ENCODE peak calls at places on chromosomes 16 and 17, in four cellular contexts. One of them, this sample, is unnamed.

GRCh38 chr17:48241131-48241591 is 133.6 kb downstream of the SNX11 start:
- DNase-seq in HCT116: peak
- DNase-seq in HepG2: no peak
- DNase-seq in K562: peak
- DNase-seq in this sample: peak

GRCh38 chr17:80918731-80919130 is 72.9 kb upstream of the CHMP6 start:
- DNase-seq in HCT116: no peak
- DNase-seq in K562: no peak
- DNase-seq in HepG2: no peak
- DNase-seq in this sample: no peak

GRCh38 chr16:13950821-13951547 is 31.0 kb downstream of the ERCC4 start:
- DNase-seq in K562: no peak
- DNase-seq in HepG2: no peak
- DNase-seq in HCT116: no peak
- DNase-seq in this sample: no peak

GRCh38 chr17:55283256-55283965 is 18.7 kb downstream of the HLF start:
- DNase-seq in HCT116: no peak
- DNase-seq in HepG2: peak
- DNase-seq in K562: no peak
- DNase-seq in this sample: no peak

GRCh38 chr17:73534575-73534940 is 109.7 kb downstream of the SDK2 start:
- DNase-seq in HepG2: no peak
- DNase-seq in K562: no peak
- DNase-seq in HCT116: no peak
- DNase-seq in this sample: no peak

GRCh38 chr17:27296427-27296979 is 2.6 kb downstream of the WSB1 start:
- DNase-seq in HCT116: no peak
- DNase-seq in K562: no peak
- DNase-seq in HepG2: no peak
- DNase-seq in this sample: no peak

GRCh38 chr16:78535098-78535497 is 435.6 kb downstream of the WWOX start:
- DNase-seq in K562: no peak
- DNase-seq in HepG2: no peak
- DNase-seq in HCT116: no peak
- DNase-seq in this sample: no peak

GRCh38 chr17:35879748-35880654 is at the start of gene CCL5:
- DNase-seq in HCT116: no peak
- DNase-seq in HepG2: no peak
- DNase-seq in K562: peak
- DNase-seq in this sample: no peak

GRCh38 chr16:495127-495748 is 32.3 kb upstream of the CAPN15 start:
- DNase-seq in HepG2: peak
- DNase-seq in K562: peak
- DNase-seq in HCT116: no peak
- DNase-seq in this sample: peak

GRCh38 chr17:41360291-41360995 is 9.2 kb downstream of the KRT33B start:
- DNase-seq in HCT116: no peak
- DNase-seq in HepG2: no peak
- DNase-seq in K562: no peak
- DNase-seq in this sample: no peak

GRCh38 chr17:44197980-44198720 is 1.5 kb downstream of the ATXN7L3 start:
- DNase-seq in K562: peak
- DNase-seq in HCT116: peak
- DNase-seq in HepG2: no peak
- DNase-seq in this sample: no peak

GRCh38 chr16:69411064-69411985 is 13.1 kb upstream of the CYB5B start:
- DNase-seq in HCT116: no peak
- DNase-seq in K562: no peak
- DNase-seq in HepG2: no peak
- DNase-seq in this sample: no peak

GRCh38 chr17:7889166-7889584 is 586 bp downstream of the CHD3 start:
- DNase-seq in HCT116: peak
- DNase-seq in K562: no peak
- DNase-seq in HepG2: peak
- DNase-seq in this sample: no peak

GRCh38 chr17:41739661-41740352 is 5.4 kb upstream of the HAP1 start:
- DNase-seq in HCT116: no peak
- DNase-seq in K562: no peak
- DNase-seq in HepG2: peak
- DNase-seq in this sample: no peak

GRCh38 chr17:78351449-78352006 is 8.3 kb downstream of the SOCS3 start:
- DNase-seq in HCT116: no peak
- DNase-seq in K562: no peak
- DNase-seq in HepG2: peak
- DNase-seq in this sample: no peak

GRCh38 chr17:64133546-64134215 is 3.7 kb upstream of the ERN1 start:
- DNase-seq in HCT116: peak
- DNase-seq in K562: peak
- DNase-seq in HepG2: peak
- DNase-seq in this sample: peak

GRCh38 chr17:8922451-8922850 is 43.1 kb downstream of the PIK3R5 start:
- DNase-seq in HCT116: no peak
- DNase-seq in HepG2: no peak
- DNase-seq in K562: no peak
- DNase-seq in this sample: peak

GRCh38 chr17:10205549-10206185 is 7.3 kb upstream of the GAS7 start:
- DNase-seq in K562: no peak
- DNase-seq in HCT116: no peak
- DNase-seq in HepG2: no peak
- DNase-seq in this sample: no peak

GRCh38 chr16:85716016-85716679 is 27.4 kb upstream of the GINS2 start:
- DNase-seq in HCT116: no peak
- DNase-seq in K562: no peak
- DNase-seq in HepG2: no peak
- DNase-seq in this sample: no peak

GRCh38 chr16:17211797-17212196 is 259.0 kb downstream of the XYLT1 start:
- DNase-seq in K562: peak
- DNase-seq in HCT116: peak
- DNase-seq in HepG2: peak
- DNase-seq in this sample: no peak

GRCh38 chr17:49132699-49133364 is at the start of gene B4GALNT2:
- DNase-seq in K562: no peak
- DNase-seq in HCT116: no peak
- DNase-seq in HepG2: no peak
- DNase-seq in this sample: no peak

GRCh38 chr17:46822388-46822921 is 4.0 kb upstream of the WNT3 start:
- DNase-seq in HepG2: no peak
- DNase-seq in HCT116: peak
- DNase-seq in K562: peak
- DNase-seq in this sample: no peak

GRCh38 chr17:35312790-35313711 is 60.4 kb downstream of the SLFN11 start:
- DNase-seq in HCT116: peak
- DNase-seq in K562: peak
- DNase-seq in HepG2: peak
- DNase-seq in this sample: peak

GRCh38 chr16:48064971-48065370 is 90.8 kb downstream of the ABCC12 start:
- DNase-seq in K562: no peak
- DNase-seq in HepG2: no peak
- DNase-seq in HCT116: no peak
- DNase-seq in this sample: no peak

GRCh38 chr16:24075302-24075701 is 180.8 kb upstream of the CACNG3 start:
- DNase-seq in K562: no peak
- DNase-seq in HCT116: no peak
- DNase-seq in HepG2: no peak
- DNase-seq in this sample: no peak

GRCh38 chr16:58269526-58269925 is 25.3 kb downstream of the PRSS54 start:
- DNase-seq in HepG2: no peak
- DNase-seq in K562: no peak
- DNase-seq in HCT116: no peak
- DNase-seq in this sample: no peak

GRCh38 chr17:30372755-30373154 is 6.0 kb upstream of the CPD start:
- DNase-seq in HepG2: no peak
- DNase-seq in K562: peak
- DNase-seq in HCT116: peak
- DNase-seq in this sample: no peak

GRCh38 chr16:11799017-11799381 is 1.9 kb upstream of the ZC3H7A start:
- DNase-seq in HepG2: no peak
- DNase-seq in K562: no peak
- DNase-seq in HCT116: no peak
- DNase-seq in this sample: no peak
- H3K27ac ChIP-seq in HepG2: no peak
- H3K27ac ChIP-seq in K562: peak
- H3K27ac ChIP-seq in HCT116: no peak
- H3K27ac ChIP-seq in this sample: no peak

GRCh38 chr17:28792877-28793666 is 49.3 kb downstream of the TRAF4 start:
- DNase-seq in K562: peak
- DNase-seq in HCT116: no peak
- DNase-seq in HepG2: no peak
- DNase-seq in this sample: no peak
- TF ChIP-seq TCF7L2 in K562: no peak
- TF ChIP-seq TCF7L2 in HCT116: no peak
- TF ChIP-seq TCF7L2 in HepG2: no peak
- TF ChIP-seq TCF7L2 in this sample: no peak

GRCh38 chr16:1673424-1674151 is 4.5 kb upstream of the JPT2 start:
- DNase-seq in HCT116: no peak
- DNase-seq in K562: no peak
- DNase-seq in HepG2: no peak
- DNase-seq in this sample: no peak

GRCh38 chr16:1677339-1677738 is 740 bp upstream of the JPT2 start:
- DNase-seq in K562: peak
- DNase-seq in HepG2: no peak
- DNase-seq in HCT116: no peak
- DNase-seq in this sample: no peak

GRCh38 chr16:1674306-1674705 is 3.8 kb upstream of the JPT2 start:
- DNase-seq in HepG2: no peak
- DNase-seq in HCT116: no peak
- DNase-seq in K562: no peak
- DNase-seq in this sample: no peak

GRCh38 chr16:1676661-1677060 is 1.4 kb upstream of the JPT2 start:
- DNase-seq in K562: no peak
- DNase-seq in HCT116: no peak
- DNase-seq in HepG2: no peak
- DNase-seq in this sample: no peak

DNA sequence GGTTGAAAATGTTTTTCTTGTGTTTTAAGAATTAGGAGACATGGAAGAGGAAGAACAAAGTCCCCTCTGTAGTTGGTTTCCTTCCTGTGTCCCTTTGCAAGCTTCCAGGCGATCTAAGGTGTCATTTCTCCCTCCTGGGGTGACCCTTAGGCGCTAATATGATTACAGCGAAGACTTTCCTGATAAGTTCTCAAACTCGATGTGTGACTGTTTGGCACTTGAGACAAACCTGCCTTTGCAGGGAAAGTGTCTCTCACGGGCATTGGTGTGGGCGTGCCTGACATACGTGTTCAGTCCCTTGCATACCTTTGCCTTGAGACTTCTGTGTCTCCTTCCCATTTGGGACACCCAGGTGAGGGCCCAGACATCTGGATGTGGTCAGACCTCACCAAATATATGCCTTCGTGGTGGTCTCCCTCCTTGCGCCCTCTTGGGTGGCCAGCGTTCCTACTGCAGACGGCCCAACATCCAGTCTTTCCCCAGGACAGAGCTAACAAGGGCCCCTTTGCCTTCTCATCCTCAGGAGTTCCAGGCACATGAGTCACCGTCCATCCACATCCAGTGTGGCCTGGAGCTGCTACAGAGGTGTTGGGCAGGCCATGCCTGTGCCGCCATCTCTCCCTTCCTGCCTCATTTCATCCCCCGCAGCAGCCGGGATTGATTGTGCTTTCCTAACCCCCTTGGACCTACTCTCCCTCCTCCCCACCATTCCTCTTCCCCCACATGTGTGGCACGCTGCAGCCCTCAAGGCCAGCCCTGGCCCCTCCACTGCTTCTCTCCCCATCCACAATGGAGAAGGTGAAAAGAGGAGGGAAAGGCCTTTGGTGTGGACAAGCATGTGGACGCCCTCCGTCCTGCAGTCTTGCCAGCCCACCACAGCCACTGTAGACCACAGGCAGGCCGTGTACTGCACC is 3.1 kb upstream of the JPT2 start:
- DNase-seq in HCT116: no peak
- DNase-seq in HepG2: no peak
- DNase-seq in K562: no peak
- DNase-seq in this sample: no peak
- TF ChIP-seq SIN3A in HCT116: no peak
- TF ChIP-seq SIN3A in HepG2: no peak
- TF ChIP-seq SIN3A in K562: no peak
- TF ChIP-seq SIN3A in this sample: no peak

GRCh38 chr17:60439501-60439900 is 17.2 kb downstream of the CHCT1 start:
- DNase-seq in HCT116: no peak
- DNase-seq in HepG2: peak
- DNase-seq in K562: no peak
- DNase-seq in this sample: no peak

GRCh38 chr17:60445144-60445543 is 22.9 kb downstream of the CHCT1 start:
- DNase-seq in HepG2: no peak
- DNase-seq in K562: no peak
- DNase-seq in HCT116: no peak
- DNase-seq in this sample: no peak

GRCh38 chr17:60442271-60443201 is 20.2 kb downstream of the CHCT1 start:
- DNase-seq in HepG2: peak
- DNase-seq in K562: no peak
- DNase-seq in HCT116: no peak
- DNase-seq in this sample: no peak

GRCh38 chr17:60447375-60447774 is 25.1 kb downstream of the CHCT1 start:
- DNase-seq in HepG2: no peak
- DNase-seq in HCT116: no peak
- DNase-seq in K562: no peak
- DNase-seq in this sample: no peak

GRCh38 chr17:60443713-60444112 is 21.4 kb downstream of the CHCT1 start:
- DNase-seq in K562: no peak
- DNase-seq in HCT116: no peak
- DNase-seq in HepG2: no peak
- DNase-seq in this sample: no peak
- H3K27ac ChIP-seq in K562: no peak
- H3K27ac ChIP-seq in HCT116: no peak
- H3K27ac ChIP-seq in HepG2: no peak
- H3K27ac ChIP-seq in this sample: no peak

GRCh38 chr17:36920032-36921000 is 17.0 kb upstream of the LHX1 start:
- DNase-seq in HCT116: peak
- DNase-seq in HepG2: no peak
- DNase-seq in K562: peak
- DNase-seq in this sample: no peak

GRCh38 chr17:36922175-36922574 is 15.1 kb upstream of the LHX1 start:
- DNase-seq in HCT116: no peak
- DNase-seq in K562: no peak
- DNase-seq in HepG2: no peak
- DNase-seq in this sample: no peak

GRCh38 chr17:36921131-36921851 is 16.0 kb upstream of the LHX1 start:
- DNase-seq in HepG2: peak
- DNase-seq in HCT116: peak
- DNase-seq in K562: no peak
- DNase-seq in this sample: peak

GRCh38 chr17:36919407-36919968 is 17.8 kb upstream of the LHX1 start:
- DNase-seq in HepG2: no peak
- DNase-seq in HCT116: no peak
- DNase-seq in K562: no peak
- DNase-seq in this sample: no peak

DNA sequence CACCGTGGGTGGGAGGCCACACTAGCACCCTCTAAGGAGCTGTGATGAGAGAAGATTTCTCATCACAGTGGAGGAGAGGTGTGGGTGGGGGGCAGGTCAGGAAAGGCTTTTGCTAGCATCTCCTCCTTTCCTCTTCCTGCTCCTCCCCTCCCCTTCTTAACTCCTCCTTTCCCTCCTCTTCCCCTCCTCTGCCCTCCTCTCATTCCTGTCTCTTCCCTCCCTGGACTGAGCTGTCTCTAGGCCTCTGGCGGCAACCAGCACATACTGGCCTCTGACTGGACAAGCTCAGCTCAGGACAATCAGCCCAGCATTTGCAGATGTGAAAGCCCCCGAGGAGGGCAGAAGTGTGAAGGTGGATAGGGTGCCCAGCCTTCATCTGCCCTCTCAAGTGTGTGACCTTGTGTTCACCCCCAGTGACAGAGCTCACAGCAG is 19.0 kb upstream of the LHX1 start:
- DNase-seq in K562: no peak
- DNase-seq in HepG2: no peak
- DNase-seq in HCT116: peak
- DNase-seq in this sample: no peak
- TF ChIP-seq TCF7L2 in K562: no peak
- TF ChIP-seq TCF7L2 in HepG2: no peak
- TF ChIP-seq TCF7L2 in HCT116: no peak
- TF ChIP-seq TCF7L2 in this sample: no peak

This sample was measured in Panc1.